ENCODE peak calls at places on chromosomes 3 and 15, in seven cellular contexts. D is K562, W is stomach, N is spleen, H is HepG2, J is GM23338, Y is endothelial cell of umbilical vein. C is an unnamed sample.

GRCh38 chr3:123246846-123247245 is 45.1 kb downstream of the SEC22A start:
- DNase-seq in D (no peak), W (no peak), N (no peak), H (no peak), J (no peak), Y (peak; percentile 47), C (no peak)

GRCh38 chr3:52291508-52292181 is 4.0 kb downstream of the GLYCTK start:
- DNase-seq in D (no peak), W (no peak), N (peak; percentile 79), H (no peak), J (peak; percentile 65), Y (no peak), C (no peak)

GRCh38 chr3:25094932-25095690 is 333.0 kb upstream of the RARB start:
- DNase-seq in D (no peak), W (no peak), N (no peak), H (no peak), J (no peak), Y (no peak), C (no peak)

GRCh38 chr3:57600195-57600594 is 3.1 kb upstream of the ARF4 start:
- DNase-seq in D (no peak), W (no peak), N (no peak), H (no peak), J (no peak), Y (no peak), C (no peak)

GRCh38 chr3:42665050-42665878 is 11.8 kb downstream of the ZBTB47 start:
- DNase-seq in D (no peak), W (no peak), N (no peak), H (no peak), J (no peak), Y (no peak), C (no peak)

GRCh38 chr3:88369337-88369736 is 219.6 kb downstream of the C3orf38 start:
- DNase-seq in D (no peak), W (no peak), N (no peak), H (no peak), J (no peak), Y (no peak), C (no peak)

GRCh38 chr15:100764778-100765457 is 114.7 kb upstream of the ALDH1A3 start:
- DNase-seq in D (no peak), W (no peak), N (peak; percentile 64), H (no peak), J (no peak), Y (peak; percentile 7), C (no peak)

GRCh38 chr3:109440353-109440752 is 103.0 kb upstream of the DPPA4 start:
- DNase-seq in D (no peak), W (no peak), N (no peak), H (no peak), J (no peak), Y (no peak), C (no peak)

GRCh38 chr3:145739926-145740325 is 421.1 kb downstream of the PLOD2 start:
- DNase-seq in D (no peak), W (no peak), N (no peak), H (no peak), J (no peak), Y (no peak), C (no peak)

GRCh38 chr15:86139828-86140227 is 60.2 kb downstream of the AGBL1 start:
- DNase-seq in D (peak; percentile 17), W (no peak), N (no peak), H (no peak), J (peak; percentile 74), Y (no peak), C (peak; percentile 2)

GRCh38 chr15:78120523-78120922 is 10.7 kb downstream of the CIB2 start:
- DNase-seq in D (no peak), W (no peak), N (no peak), H (no peak), J (peak; percentile 46), Y (no peak), C (no peak)

GRCh38 chr3:187746479-187747335 is 1.4 kb upstream of the BCL6 start:
- DNase-seq in D (no peak), W (no peak), N (no peak), H (no peak), J (peak; percentile 69), Y (no peak), C (no peak)

GRCh38 chr3:11624161-11624560 is 19.6 kb downstream of the VGLL4 start:
- DNase-seq in D (no peak), W (no peak), N (no peak), H (no peak), J (no peak), Y (peak; percentile 42), C (no peak)

GRCh38 chr3:155512175-155512866 is 218.8 kb upstream of the STRIT1 start:
- DNase-seq in D (no peak), W (no peak), N (no peak), H (peak; percentile 25), J (no peak), Y (no peak), C (no peak)

GRCh38 chr15:35757790-35758189 is 211.8 kb upstream of the DPH6 start:
- DNase-seq in D (no peak), W (no peak), N (no peak), H (no peak), J (no peak), Y (no peak), C (no peak)

GRCh38 chr3:132730891-132731580 is 8.8 kb upstream of the NPHP3 start:
- DNase-seq in D (no peak), W (no peak), N (no peak), H (peak; percentile 33), J (peak; percentile 80), Y (peak; percentile 61), C (no peak)

GRCh38 chr3:13541691-13542090 is 7.2 kb upstream of the FBLN2 start:
- DNase-seq in D (no peak), W (no peak), N (no peak), H (no peak), J (no peak), Y (no peak), C (no peak)

GRCh38 chr3:13544951-13545651 is 3.8 kb upstream of the FBLN2 start:
- DNase-seq in D (no peak), W (no peak), N (no peak), H (no peak), J (no peak), Y (no peak), C (no peak)

GRCh38 chr3:13542142-13542541 is 6.8 kb upstream of the FBLN2 start:
- DNase-seq in D (no peak), W (no peak), N (no peak), H (no peak), J (no peak), Y (no peak), C (no peak)

GRCh38 chr3:13544293-13544831 is 4.6 kb upstream of the FBLN2 start:
- DNase-seq in D (no peak), W (no peak), N (no peak), H (no peak), J (no peak), Y (no peak), C (no peak)

GRCh38 chr3:13543251-13543650 is 5.7 kb upstream of the FBLN2 start:
- DNase-seq in D (no peak), W (no peak), N (no peak), H (no peak), J (no peak), Y (no peak), C (no peak)
- TF ChIP-seq POLR2AphosphoS5 in D (no peak), W (no peak), N (no peak), H (no peak), J (no peak), Y (no peak), C (no peak)

GRCh38 chr15:45203182-45203581 is 15.4 kb upstream of the SHF start:
- DNase-seq in D (no peak), W (no peak), N (no peak), H (no peak), J (no peak), Y (peak; percentile 32), C (no peak)

GRCh38 chr15:45200001-45200798 is 12.4 kb upstream of the SHF start:
- DNase-seq in D (peak; percentile 69), W (peak; percentile 97), N (peak; percentile 95), H (peak; percentile 95), J (peak; percentile 87), Y (peak; percentile 97), C (peak; percentile 99)

GRCh38 chr15:45200799-45201556 is 13.2 kb upstream of the SHF start:
- DNase-seq in D (peak; percentile 60), W (peak; percentile 76), N (peak; percentile 93), H (peak; percentile 78), J (peak; percentile 80), Y (peak; percentile 81), C (peak; percentile 88)

GRCh38 chr15:45199136-45199810 is 11.5 kb upstream of the SHF start:
- DNase-seq in D (no peak), W (no peak), N (no peak), H (peak; percentile 15), J (peak; percentile 46), Y (peak; percentile 44), C (peak; percentile 42)

GRCh38 chr15:45201557-45202246 is 13.9 kb upstream of the SHF start:
- DNase-seq in D (no peak), W (no peak), N (no peak), H (no peak), J (no peak), Y (no peak), C (no peak)
- H3K4me3 ChIP-seq in D (no peak overlapping the region), W (no peak overlapping the region), N (no peak overlapping the region), H (peak overlapping the region; percentile 68), J (peak overlapping the region; percentile 96), Y (no peak overlapping the region), C (peak overlapping the region; percentile 100)

GRCh38 chr3:116340680-116341216 is 104.5 kb downstream of the LSAMP start:
- DNase-seq in D (no peak), W (no peak), N (no peak), H (no peak), J (no peak), Y (no peak), C (no peak)

GRCh38 chr3:116337229-116337628 is 108.1 kb downstream of the LSAMP start:
- DNase-seq in D (no peak), W (no peak), N (no peak), H (no peak), J (no peak), Y (no peak), C (no peak)

GRCh38 chr3:116341381-116341780 is 103.9 kb downstream of the LSAMP start:
- DNase-seq in D (no peak), W (no peak), N (no peak), H (no peak), J (no peak), Y (no peak), C (no peak)

GRCh38 chr3:116338713-116339112 is 106.6 kb downstream of the LSAMP start:
- DNase-seq in D (no peak), W (no peak), N (no peak), H (no peak), J (peak; percentile 61), Y (no peak), C (no peak)

DNA sequence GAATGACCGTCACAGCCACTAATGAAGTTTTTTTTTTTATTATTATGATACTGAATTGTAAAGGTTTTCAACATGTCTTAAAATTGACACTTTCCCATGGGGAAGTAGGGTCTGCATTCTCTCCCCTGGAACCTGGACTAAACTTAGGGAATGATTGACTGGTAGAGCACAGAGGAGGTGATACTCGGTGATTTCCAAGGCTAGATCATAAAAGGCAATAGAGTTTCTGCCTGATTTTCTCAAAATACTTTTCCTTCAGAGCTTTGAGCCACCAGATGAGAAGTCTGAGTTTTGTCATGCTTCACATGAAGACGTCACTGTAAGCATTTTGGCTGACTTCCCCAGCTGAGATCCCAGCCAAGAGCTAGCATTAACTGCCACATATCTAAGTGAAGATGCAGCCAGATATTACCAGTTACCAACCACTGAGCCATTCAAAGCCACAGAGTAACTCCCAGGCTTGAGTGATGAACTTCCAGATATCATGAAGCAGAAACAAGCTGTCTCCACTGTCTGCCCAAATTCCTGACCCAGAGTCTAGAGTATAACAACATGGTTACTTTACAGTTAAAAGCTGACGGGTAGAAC is 105.8 kb downstream of the LSAMP start:
- DNase-seq in D (no peak), W (no peak), N (no peak), H (no peak), J (no peak), Y (no peak), C (no peak)
- TF ChIP-seq POLR2AphosphoS5 in D (no peak), W (no peak), N (no peak), H (no peak), J (no peak), Y (no peak), C (no peak)

GRCh38 chr15:40325700-40326099 is 2.2 kb downstream of the INAFM2 start:
- DNase-seq in D (no peak), W (no peak), N (no peak), H (no peak), J (no peak), Y (no peak), C (no peak)
- H3K4me3 ChIP-seq in D (no peak overlapping the region), W (no peak overlapping the region), N (no peak overlapping the region), H (no peak overlapping the region), J (peak overlapping the region; percentile 83), Y (no peak overlapping the region), C (no peak overlapping the region)